ENCODE peak calls at places on chromosome 2, in five cellular contexts. S, X, F, Q and M are unnamed samples.
A peak's percentile ranks its signal among the peaks of the same experiment; 100 is the strongest.

GRCh38 chr2:238136820-238137537 is 1.5 kb upstream of the KLHL30 start:
- DNase-seq in X (peak; percentile 86), S (peak; percentile 31), F (peak; percentile 67), Q (no peak), M (peak; percentile 81)

GRCh38 chr2:189548686-189549439 is 31.7 kb downstream of the SLC40A1 start:
- DNase-seq in Q (peak; percentile 26), X (no peak), S (peak; percentile 22), F (no peak), M (peak; percentile 40)

GRCh38 chr2:214246417-214246816 is 164.4 kb upstream of the VWC2L start:
- DNase-seq in S (no peak), Q (no peak), X (no peak), F (no peak), M (no peak)

GRCh38 chr2:11560806-11561205 is 27.0 kb downstream of the GREB1 start:
- DNase-seq in X (no peak), Q (no peak), S (no peak), F (no peak), M (no peak)

GRCh38 chr2:55010149-55010591 is 40.1 kb downstream of the RTN4 start:
- DNase-seq in Q (peak; percentile 50), F (no peak), S (peak; percentile 85), X (peak; percentile 56), M (peak; percentile 79)

GRCh38 chr2:162174778-162175177 is 22.7 kb upstream of the GCG start:
- DNase-seq in S (no peak), Q (no peak), F (no peak), X (no peak), M (peak; percentile 9)

GRCh38 chr2:234880551-234881211 is 71.1 kb upstream of the SH3BP4 start:
- DNase-seq in Q (peak; percentile 93), F (no peak), X (peak; percentile 51), S (peak; percentile 96), M (peak; percentile 97)

GRCh38 chr2:143604172-143604571 is 475.0 kb downstream of the ARHGAP15 start:
- DNase-seq in F (no peak), X (no peak), S (no peak), Q (no peak), M (no peak)

GRCh38 chr2:82728090-82728489 is 1731.0 kb downstream of the SUCLG1 start:
- DNase-seq in F (no peak), X (no peak), S (no peak), Q (no peak), M (no peak)

GRCh38 chr2:158783923-158784322 is 11.2 kb upstream of the DAPL1 start:
- DNase-seq in X (no peak), F (no peak), Q (no peak), S (peak; percentile 37), M (peak; percentile 36)

GRCh38 chr2:187424156-187424555 is 23.9 kb downstream of the CALCRL start:
- DNase-seq in Q (no peak), X (peak; percentile 32), F (no peak), S (peak; percentile 9), M (peak; percentile 27)

GRCh38 chr2:107448160-107448559 is 378.5 kb upstream of the RGPD4 start:
- DNase-seq in F (no peak), Q (no peak), X (no peak), S (no peak), M (no peak)

GRCh38 chr2:201654611-201655384 is 11.5 kb upstream of the TMEM237 start:
- DNase-seq in Q (peak; percentile 74), F (no peak), X (peak; percentile 88), S (no peak), M (no peak)

GRCh38 chr2:45172993-45173392 is 163.7 kb upstream of the SIX2 start:
- DNase-seq in F (no peak), S (peak; percentile 17), Q (no peak), X (no peak), M (no peak)

GRCh38 chr2:45168731-45169338 is 159.6 kb upstream of the SIX2 start:
- DNase-seq in Q (peak; percentile 12), S (no peak), F (no peak), X (peak; percentile 51), M (peak; percentile 36)

GRCh38 chr2:45169339-45170190 is 160.3 kb upstream of the SIX2 start:
- DNase-seq in X (peak; percentile 65), Q (peak; percentile 30), S (no peak), F (no peak), M (peak; percentile 38)

GRCh38 chr2:45170191-45170975 is 161.1 kb upstream of the SIX2 start:
- DNase-seq in F (no peak), S (no peak), X (no peak), Q (no peak), M (no peak)

GRCh38 chr2:45170976-45171514 is 161.8 kb upstream of the SIX2 start:
- DNase-seq in X (peak; percentile 50), Q (peak; percentile 56), F (no peak), S (no peak), M (peak; percentile 21)
- H3K4me3 ChIP-seq in X (no peak overlapping the region), Q (no peak overlapping the region), F (no peak overlapping the region), S (no peak overlapping the region), M (no peak overlapping the region)

DNA sequence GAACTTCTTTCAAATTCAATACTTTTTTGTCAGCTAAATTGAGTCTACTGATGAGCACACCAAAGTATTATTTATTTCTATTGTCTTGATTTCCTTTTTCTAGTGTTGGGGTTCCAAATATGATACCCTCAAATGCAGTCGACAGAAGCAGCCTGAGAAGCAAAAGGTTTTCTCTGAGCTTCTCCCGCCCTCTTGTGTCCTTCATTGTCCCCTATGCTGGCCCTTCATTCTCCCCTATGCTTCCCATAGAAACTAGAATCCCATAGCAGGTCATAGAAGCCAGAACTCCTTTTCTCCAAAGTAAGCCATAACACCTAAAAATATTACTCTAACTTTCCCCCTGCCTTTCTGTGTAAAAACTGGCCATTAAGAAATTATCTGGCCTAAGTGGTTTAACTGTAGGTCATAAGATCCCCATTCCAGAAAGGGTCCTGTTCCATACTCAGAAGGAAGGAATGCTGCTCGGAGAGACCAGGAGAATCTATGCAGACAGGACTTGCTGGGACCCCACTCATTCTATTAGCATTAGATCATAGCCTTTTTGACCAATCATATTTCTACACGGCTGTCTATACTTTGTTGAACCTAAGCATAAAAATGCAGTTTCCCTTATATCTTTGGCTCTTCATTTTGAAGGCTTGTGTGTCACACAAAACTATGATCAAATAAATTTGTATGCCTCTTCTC is 764.6 kb upstream of the PKDCC start:
- DNase-seq in X (no peak), S (no peak), F (no peak), Q (peak; percentile 36), M (no peak)
- TF ChIP-seq CTCF in X (no peak), S (no peak), F (no peak), Q (peak; percentile 14), M (no peak)

DNA sequence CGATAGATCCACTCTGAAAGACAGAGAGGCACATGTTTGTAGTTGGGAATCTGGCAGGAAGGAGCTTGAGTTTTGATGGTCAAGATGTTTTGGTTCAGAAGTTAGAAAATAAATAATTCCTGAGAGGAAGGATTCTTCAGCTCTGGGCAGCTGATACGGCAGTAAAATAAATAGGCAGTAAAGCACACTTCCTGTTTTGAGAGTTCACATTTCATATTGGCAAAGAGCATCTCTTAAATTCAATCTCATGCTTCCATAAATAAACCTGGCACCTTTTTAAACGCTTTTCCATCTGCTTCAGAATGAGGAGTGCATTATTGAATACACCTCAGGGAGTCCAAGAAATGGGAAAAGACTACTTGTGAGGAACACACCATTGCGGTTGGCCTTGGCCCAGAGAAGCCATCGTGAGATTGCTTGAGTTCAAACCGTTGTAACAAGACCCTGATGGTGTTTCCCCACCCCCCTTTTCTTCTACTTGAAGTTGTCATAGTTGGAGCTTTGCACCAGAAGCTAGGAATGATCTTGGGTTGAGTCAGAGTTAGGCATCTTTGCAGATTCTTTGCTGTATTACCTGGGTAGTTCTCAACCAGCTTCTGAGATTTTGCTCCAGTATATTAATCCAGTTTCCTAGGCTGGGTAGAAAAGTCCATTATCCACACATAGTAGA is 123.9 kb downstream of the RDH14 start:
- DNase-seq in Q (peak; percentile 43), S (no peak), F (no peak), X (no peak), M (no peak)
- H3K4me3 ChIP-seq in Q (no peak overlapping the region), S (no peak overlapping the region), F (no peak overlapping the region), X (no peak overlapping the region), M (no peak overlapping the region)

GRCh38 chr2:134365356-134365755 is 111.5 kb downstream of the MGAT5 start:
- DNase-seq in Q (no peak), X (no peak), S (no peak), F (no peak), M (peak; percentile 11)
- TF ChIP-seq CTCF in Q (no peak), X (peak; percentile 17), S (peak; percentile 27), F (no peak), M (peak; percentile 25)

DNA sequence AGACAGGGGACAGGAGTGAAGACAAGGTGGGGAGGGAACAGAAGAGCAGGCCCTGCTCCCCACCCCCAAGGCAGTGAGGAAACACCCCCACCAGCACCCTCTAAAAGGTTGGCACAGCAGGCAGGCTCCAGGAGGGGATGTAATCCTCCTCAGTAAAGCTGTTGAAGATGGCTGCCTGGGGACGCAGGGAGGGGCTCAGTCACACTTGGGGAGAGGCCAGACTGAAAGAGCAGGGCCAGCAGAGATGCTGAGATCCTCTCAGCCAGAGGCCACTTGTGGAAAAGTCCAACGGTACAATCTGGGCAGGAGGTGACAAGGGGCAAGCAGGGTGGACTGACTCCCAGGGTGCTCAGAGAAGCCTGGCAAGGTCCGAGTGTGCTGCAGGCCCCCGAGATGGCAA is 154.8 kb upstream of the ID2 start:
- DNase-seq in Q (no peak), X (no peak), F (no peak), S (no peak), M (no peak)
- H3K4me3 ChIP-seq in Q (no peak overlapping the region), X (no peak overlapping the region), F (no peak overlapping the region), S (no peak overlapping the region), M (no peak overlapping the region)

GRCh38 chr2:164972216-164972615 is 16.9 kb upstream of the SLC38A11 start:
- DNase-seq in F (no peak), S (no peak), X (no peak), Q (no peak), M (peak; percentile 43)

GRCh38 chr2:164964744-164965143 is 9.4 kb upstream of the SLC38A11 start:
- DNase-seq in S (no peak), Q (no peak), F (no peak), X (no peak), M (no peak)

GRCh38 chr2:164967781-164968228 is 12.5 kb upstream of the SLC38A11 start:
- DNase-seq in X (peak; percentile 45), F (no peak), S (peak; percentile 96), Q (peak; percentile 97), M (peak; percentile 99)

GRCh38 chr2:164969909-164970690 is 14.8 kb upstream of the SLC38A11 start:
- DNase-seq in X (no peak), F (no peak), S (no peak), Q (no peak), M (no peak)

DNA sequence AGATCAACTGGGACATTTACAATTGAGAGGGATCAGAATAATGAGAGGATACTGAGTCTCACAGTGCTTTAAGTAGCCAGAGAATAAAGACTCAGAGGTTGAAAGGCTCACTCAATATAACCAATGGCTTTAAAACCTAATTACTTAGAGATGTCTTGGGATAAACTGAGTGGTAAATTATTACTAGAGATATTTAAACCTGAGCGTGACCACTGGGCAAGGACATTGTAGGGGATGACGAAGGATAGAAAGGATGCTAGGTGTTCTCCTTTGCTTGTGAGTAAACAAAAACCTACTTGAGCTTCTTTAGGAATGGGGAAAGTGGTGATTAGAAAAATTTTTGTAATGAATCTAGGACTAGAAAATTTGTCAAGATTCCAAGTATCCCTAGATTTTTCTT is 12.0 kb upstream of the SLC38A11 start:
- DNase-seq in S (no peak), Q (no peak), X (no peak), F (no peak), M (no peak)
- TF ChIP-seq CTCF in S (no peak), Q (no peak), X (no peak), F (no peak), M (no peak)